ENCODE peak calls at places on chromosomes 1 and 21, in seven cellular contexts. N, L, I, D, W, Q and Z are unnamed samples.

GRCh38 chr1:24191860-24192259 is 4.8 kb upstream of the IFNLR1 start:
- DNase-seq in N (no peak), L (no peak), I (peak), D (no peak), W (peak), Q (no peak), Z (no peak)

GRCh38 chr1:112409416-112409815 is 13.4 kb downstream of the CTTNBP2NL start:
- DNase-seq in N (no peak), L (no peak), I (no peak), D (no peak), W (no peak), Q (no peak), Z (no peak)

GRCh38 chr1:33377750-33378149 is 53.1 kb downstream of the PHC2 start:
- DNase-seq in N (no peak), L (no peak), I (no peak), D (no peak), W (no peak), Q (no peak), Z (no peak)

GRCh38 chr1:87902830-87903614 is 574.3 kb downstream of the LMO4 start:
- DNase-seq in N (no peak), L (no peak), I (no peak), D (no peak), W (no peak), Q (no peak), Z (no peak)

GRCh38 chr1:6475381-6476133 is 9.6 kb upstream of the TNFRSF25 start:
- DNase-seq in N (peak), L (no peak), I (peak), D (no peak), W (peak), Q (peak), Z (peak)

GRCh38 chr1:109788695-109789521 is 25.2 kb upstream of the EPS8L3 start:
- DNase-seq in N (no peak), L (no peak), I (no peak), D (no peak), W (no peak), Q (no peak), Z (no peak)

GRCh38 chr1:240284656-240285427 is 193.2 kb downstream of the FMN2 start:
- DNase-seq in N (no peak), L (no peak), I (no peak), D (no peak), W (no peak), Q (no peak), Z (no peak)

GRCh38 chr1:96130432-96130831 is 591.2 kb upstream of the PTBP2 start:
- DNase-seq in N (no peak), L (no peak), I (no peak), D (no peak), W (no peak), Q (no peak), Z (no peak)

GRCh38 chr1:227748496-227749182 is 13.4 kb downstream of the SNAP47 start:
- DNase-seq in N (no peak), L (no peak), I (no peak), D (no peak), W (no peak), Q (peak), Z (no peak)

GRCh38 chr21:45987121-45987711 is 5.6 kb downstream of the COL6A1 start:
- DNase-seq in N (no peak), L (no peak), I (no peak), D (no peak), W (no peak), Q (no peak), Z (peak)

GRCh38 chr21:39029086-39029772 is 154.0 kb downstream of the PSMG1 start:
- DNase-seq in N (no peak), L (no peak), I (no peak), D (no peak), W (no peak), Q (no peak), Z (no peak)

GRCh38 chr21:17231771-17232170 is 281.1 kb upstream of the CXADR start:
- DNase-seq in N (no peak), L (no peak), I (no peak), D (no peak), W (no peak), Q (no peak), Z (no peak)

GRCh38 chr21:25994758-25995163 is 175.8 kb downstream of the APP start:
- DNase-seq in N (no peak), L (no peak), I (no peak), D (no peak), W (no peak), Q (no peak), Z (no peak)

GRCh38 chr1:211261229-211261628 is 2.1 kb downstream of the RCOR3 start:
- DNase-seq in N (no peak), L (no peak), I (no peak), D (no peak), W (no peak), Q (no peak), Z (no peak)

GRCh38 chr1:2045468-2046224 is 4.6 kb upstream of the PRKCZ start:
- DNase-seq in N (no peak), L (no peak), I (no peak), D (no peak), W (no peak), Q (no peak), Z (no peak)

GRCh38 chr21:20943476-20944085 is 54.6 kb upstream of the NCAM2 start:
- DNase-seq in N (no peak), L (no peak), I (no peak), D (no peak), W (no peak), Q (no peak), Z (no peak)

GRCh38 chr1:22971161-22972062 is 1.3 kb downstream of the LACTBL1 start:
- DNase-seq in N (no peak), L (no peak), I (no peak), D (no peak), W (peak), Q (no peak), Z (peak)

GRCh38 chr1:200642481-200642880 is 21.9 kb upstream of the KIF14 start:
- DNase-seq in N (no peak), L (no peak), I (no peak), D (no peak), W (no peak), Q (no peak), Z (no peak)

GRCh38 chr1:68496680-68497357 is at the start of gene DEPDC1:
- DNase-seq in N (peak), L (peak), I (peak), D (peak), W (peak), Q (peak), Z (peak)